ENCODE peak calls at places on chromosomes 6 and 20, in five cellular contexts. S is stimulated activated naive B cell treated with anti-CD40 and anti-IgM and Interleukin-4, amounts not matched to agents 10 μg/mL and 1 μg/mL and 100 μg/mL, for 72 hours; I is nucleus accumbens; V is hepatocyte; P is IMR-90. X is an unnamed sample.

GRCh38 chr6:106773956-106774629 is 144.7 kb downstream of the QRSL1 start:
- DNase-seq in S (no peak), I (no peak), V (peak), P (no peak), X (no peak)

GRCh38 chr6:98343004-98343403 is 491.4 kb upstream of the POU3F2 start:
- DNase-seq in S (no peak), I (no peak), V (no peak), P (no peak), X (no peak)

GRCh38 chr6:15897063-15897934 is 231.6 kb upstream of the MYLIP start:
- DNase-seq in S (no peak), I (no peak), V (peak), P (peak), X (peak)

GRCh38 chr6:155418017-155418749 is 37.5 kb downstream of the NOX3 start:
- DNase-seq in S (peak), I (no peak), V (no peak), P (peak), X (peak)

GRCh38 chr20:22207280-22207679 is 377.1 kb downstream of the FOXA2 start:
- DNase-seq in S (no peak), I (no peak), V (no peak), P (no peak), X (no peak)

GRCh38 chr20:47568837-47569410 is 67.2 kb downstream of the NCOA3 start:
- DNase-seq in S (no peak), I (no peak), V (no peak), P (no peak), X (no peak)

GRCh38 chr6:131519670-131520436 is 53.2 kb upstream of the ARG1 start:
- DNase-seq in S (peak), I (no peak), V (peak), P (peak), X (peak)

GRCh38 chr6:41939848-41940758 is 1.5 kb downstream of the CCND3 start:
- DNase-seq in S (no peak), I (no peak), V (peak), P (peak), X (peak)

GRCh38 chr6:150377211-150377781 is 8.5 kb downstream of the IYD start:
- DNase-seq in S (no peak), I (peak), V (no peak), P (no peak), X (peak)

GRCh38 chr6:131096786-131097185 is 33.7 kb upstream of the EPB41L2 start:
- DNase-seq in S (no peak), I (no peak), V (no peak), P (no peak), X (peak)

GRCh38 chr6:4169028-4169789 is 33.8 kb upstream of the ECI2 start:
- DNase-seq in S (no peak), I (no peak), V (no peak), P (peak), X (peak)

X was measured in astrocyte.